ENCODE peak calls at places on chromosomes 12 and 14, in six cellular contexts. One of them, this sample, is unnamed.

GRCh38 chr14:83529531-83529930 is 1995.9 kb upstream of the SEL1L start:
- DNase-seq in H1: no peak
- DNase-seq in GM12878: no peak
- DNase-seq in K562: no peak
- DNase-seq in HepG2: no peak
- DNase-seq in GM12891: no peak
- DNase-seq in this sample: no peak

GRCh38 chr14:77303417-77304156 is 17.1 kb downstream of the POMT2 start:
- DNase-seq in GM12878: no peak
- DNase-seq in H1: no peak
- DNase-seq in GM12891: no peak
- DNase-seq in K562: peak
- DNase-seq in HepG2: peak
- DNase-seq in this sample: no peak

GRCh38 chr14:57254884-57255283 is 13.8 kb downstream of the EXOC5 start:
- DNase-seq in GM12878: no peak
- DNase-seq in K562: no peak
- DNase-seq in GM12891: no peak
- DNase-seq in H1: no peak
- DNase-seq in HepG2: no peak
- DNase-seq in this sample: no peak

GRCh38 chr14:61196034-61196433 is 85.1 kb downstream of the TMEM30B start:
- DNase-seq in H1: no peak
- DNase-seq in HepG2: no peak
- DNase-seq in GM12878: no peak
- DNase-seq in GM12891: no peak
- DNase-seq in K562: no peak
- DNase-seq in this sample: no peak

GRCh38 chr12:6603095-6603567 is 4.0 kb downstream of the CHD4 start:
- DNase-seq in HepG2: no peak
- DNase-seq in GM12891: no peak
- DNase-seq in GM12878: no peak
- DNase-seq in K562: no peak
- DNase-seq in H1: no peak
- DNase-seq in this sample: no peak

GRCh38 chr12:94265521-94265920 is 117.1 kb downstream of the PLXNC1 start:
- DNase-seq in K562: no peak
- DNase-seq in GM12878: no peak
- DNase-seq in HepG2: no peak
- DNase-seq in GM12891: no peak
- DNase-seq in H1: no peak
- DNase-seq in this sample: no peak

GRCh38 chr12:48039151-48039550 is 34.9 kb upstream of the COL2A1 start:
- DNase-seq in GM12878: no peak
- DNase-seq in GM12891: no peak
- DNase-seq in H1: no peak
- DNase-seq in HepG2: no peak
- DNase-seq in K562: no peak
- DNase-seq in this sample: no peak

GRCh38 chr14:44453433-44454171 is 53.5 kb downstream of the FSCB start:
- DNase-seq in GM12891: no peak
- DNase-seq in HepG2: no peak
- DNase-seq in K562: no peak
- DNase-seq in GM12878: no peak
- DNase-seq in H1: no peak
- DNase-seq in this sample: no peak

GRCh38 chr14:31025335-31026075 is at the start of gene AP4S1:
- DNase-seq in GM12878: no peak
- DNase-seq in GM12891: peak
- DNase-seq in K562: peak
- DNase-seq in H1: peak
- DNase-seq in HepG2: peak
- DNase-seq in this sample: peak

GRCh38 chr12:102562836-102563425 is 82.6 kb upstream of the IGF1 start:
- DNase-seq in H1: no peak
- DNase-seq in HepG2: no peak
- DNase-seq in GM12891: no peak
- DNase-seq in GM12878: no peak
- DNase-seq in K562: no peak
- DNase-seq in this sample: no peak

GRCh38 chr12:54341343-54341742 is 16.4 kb downstream of the COPZ1 start:
- DNase-seq in GM12878: no peak
- DNase-seq in GM12891: no peak
- DNase-seq in H1: no peak
- DNase-seq in K562: no peak
- DNase-seq in HepG2: no peak
- DNase-seq in this sample: no peak

GRCh38 chr12:84857809-84858208 is 54.8 kb downstream of the SLC6A15 start:
- DNase-seq in H1: no peak
- DNase-seq in HepG2: no peak
- DNase-seq in GM12891: no peak
- DNase-seq in GM12878: no peak
- DNase-seq in K562: no peak
- DNase-seq in this sample: no peak

GRCh38 chr14:61750708-61751474 is 11.3 kb upstream of the SNAPC1 start:
- DNase-seq in K562: peak
- DNase-seq in H1: peak
- DNase-seq in GM12891: peak
- DNase-seq in GM12878: peak
- DNase-seq in HepG2: no peak
- DNase-seq in this sample: peak

GRCh38 chr12:79344855-79345840 is 345.6 kb downstream of the PAWR start:
- DNase-seq in K562: peak
- DNase-seq in HepG2: peak
- DNase-seq in GM12891: no peak
- DNase-seq in GM12878: peak
- DNase-seq in H1: no peak
- DNase-seq in this sample: peak

GRCh38 chr12:76031414-76032042 is at the start of gene PHLDA1:
- DNase-seq in GM12891: peak
- DNase-seq in HepG2: peak
- DNase-seq in K562: peak
- DNase-seq in GM12878: peak
- DNase-seq in H1: peak
- DNase-seq in this sample: peak

GRCh38 chr14:71175491-71175890 is 268.2 kb downstream of the PCNX1 start:
- DNase-seq in GM12878: no peak
- DNase-seq in GM12891: no peak
- DNase-seq in H1: no peak
- DNase-seq in HepG2: no peak
- DNase-seq in K562: no peak
- DNase-seq in this sample: no peak

GRCh38 chr14:98592611-98593170 is 679.3 kb downstream of the BCL11B start:
- DNase-seq in H1: no peak
- DNase-seq in GM12878: no peak
- DNase-seq in GM12891: no peak
- DNase-seq in K562: no peak
- DNase-seq in HepG2: no peak
- DNase-seq in this sample: no peak

DNA sequence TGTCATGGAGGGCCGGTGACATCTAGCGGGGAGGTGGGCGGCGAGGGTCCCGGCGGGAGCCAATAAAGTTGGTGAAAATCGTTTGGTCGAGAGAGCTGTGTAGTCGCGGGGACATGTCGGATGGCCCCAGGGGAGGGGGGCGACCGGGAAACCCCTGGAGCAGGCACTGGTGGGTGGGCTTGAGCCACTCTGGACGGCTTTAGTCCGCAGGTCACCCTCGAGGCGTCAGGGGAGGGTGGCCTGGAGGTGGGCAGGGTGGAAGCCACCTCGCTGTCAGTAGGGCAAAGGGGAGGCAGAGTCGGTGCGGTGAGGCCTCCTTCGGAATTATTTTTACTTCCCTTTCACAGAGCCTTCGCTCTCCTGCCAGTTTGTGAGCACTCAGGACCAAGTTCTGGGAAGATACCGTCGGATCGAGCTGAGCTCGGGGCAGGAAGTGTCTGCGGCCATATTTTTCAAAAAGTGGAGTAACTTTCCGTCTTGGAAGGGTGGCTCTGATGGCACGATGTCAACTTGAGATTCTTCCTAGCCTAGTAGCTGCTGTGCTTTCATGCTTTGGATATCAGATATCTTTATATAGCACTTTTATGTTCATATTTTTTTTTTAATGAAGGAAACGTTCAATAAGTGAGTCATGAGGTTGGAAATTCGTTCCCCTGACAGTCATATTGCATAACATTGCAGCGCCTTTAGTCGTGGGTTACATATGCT is 28.2 kb downstream of the WBP11 start:
- DNase-seq in K562: no peak
- DNase-seq in GM12891: no peak
- DNase-seq in HepG2: no peak
- DNase-seq in GM12878: no peak
- DNase-seq in H1: peak
- DNase-seq in this sample: peak
- TF ChIP-seq TAF1 in K562: no peak
- TF ChIP-seq TAF1 in GM12891: no peak
- TF ChIP-seq TAF1 in HepG2: no peak
- TF ChIP-seq TAF1 in GM12878: no peak
- TF ChIP-seq TAF1 in H1: no peak
- TF ChIP-seq TAF1 in this sample: no peak

GRCh38 chr12:89947437-89948265 is 239.0 kb upstream of the ATP2B1 start:
- DNase-seq in HepG2: no peak
- DNase-seq in GM12878: no peak
- DNase-seq in GM12891: no peak
- DNase-seq in K562: no peak
- DNase-seq in H1: no peak
- DNase-seq in this sample: no peak
- TF ChIP-seq POLR2A in HepG2: no peak
- TF ChIP-seq POLR2A in GM12878: no peak
- TF ChIP-seq POLR2A in GM12891: no peak
- TF ChIP-seq POLR2A in K562: no peak
- TF ChIP-seq POLR2A in H1: no peak
- TF ChIP-seq POLR2A in this sample: no peak

DNA sequence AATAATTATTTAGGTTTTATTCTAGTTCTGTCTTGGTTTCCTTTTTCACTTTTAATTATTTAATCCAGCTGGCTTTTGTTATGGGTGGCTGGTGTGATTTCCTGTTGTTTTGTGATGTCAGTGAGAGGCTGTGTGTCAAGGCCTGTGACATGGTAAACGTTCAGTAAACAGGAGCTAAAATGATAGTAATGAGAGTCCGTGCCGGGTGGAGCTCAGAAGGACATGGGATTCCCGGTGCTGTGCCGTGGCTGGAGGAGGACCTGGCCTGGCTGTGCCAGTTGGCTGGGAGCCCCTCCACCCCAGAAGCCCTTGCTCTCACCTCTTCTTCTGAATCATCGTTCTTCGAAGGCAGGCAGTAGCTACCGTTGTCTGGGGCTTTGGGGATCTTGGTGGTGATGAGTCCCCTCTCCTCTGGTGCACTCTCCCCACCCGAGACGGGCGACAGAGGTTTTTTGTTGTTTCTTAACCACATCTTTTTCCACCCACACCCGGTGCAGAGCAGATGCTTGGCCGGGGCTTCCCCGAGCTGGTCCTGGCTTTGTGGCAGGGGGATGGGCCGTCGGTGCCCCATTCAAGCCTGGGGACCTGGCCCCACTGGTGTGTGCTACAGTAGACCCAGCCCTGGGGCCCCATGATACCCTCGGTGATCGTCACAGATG is 29.1 kb downstream of the SH2B3 start:
- DNase-seq in GM12878: peak
- DNase-seq in H1: no peak
- DNase-seq in HepG2: no peak
- DNase-seq in GM12891: no peak
- DNase-seq in K562: no peak
- DNase-seq in this sample: no peak
- TF ChIP-seq POLR2AphosphoS5 in GM12878: peak
- TF ChIP-seq POLR2AphosphoS5 in H1: no peak
- TF ChIP-seq POLR2AphosphoS5 in HepG2: no peak
- TF ChIP-seq POLR2AphosphoS5 in GM12891: peak
- TF ChIP-seq POLR2AphosphoS5 in K562: no peak
- TF ChIP-seq POLR2AphosphoS5 in this sample: peak

DNA sequence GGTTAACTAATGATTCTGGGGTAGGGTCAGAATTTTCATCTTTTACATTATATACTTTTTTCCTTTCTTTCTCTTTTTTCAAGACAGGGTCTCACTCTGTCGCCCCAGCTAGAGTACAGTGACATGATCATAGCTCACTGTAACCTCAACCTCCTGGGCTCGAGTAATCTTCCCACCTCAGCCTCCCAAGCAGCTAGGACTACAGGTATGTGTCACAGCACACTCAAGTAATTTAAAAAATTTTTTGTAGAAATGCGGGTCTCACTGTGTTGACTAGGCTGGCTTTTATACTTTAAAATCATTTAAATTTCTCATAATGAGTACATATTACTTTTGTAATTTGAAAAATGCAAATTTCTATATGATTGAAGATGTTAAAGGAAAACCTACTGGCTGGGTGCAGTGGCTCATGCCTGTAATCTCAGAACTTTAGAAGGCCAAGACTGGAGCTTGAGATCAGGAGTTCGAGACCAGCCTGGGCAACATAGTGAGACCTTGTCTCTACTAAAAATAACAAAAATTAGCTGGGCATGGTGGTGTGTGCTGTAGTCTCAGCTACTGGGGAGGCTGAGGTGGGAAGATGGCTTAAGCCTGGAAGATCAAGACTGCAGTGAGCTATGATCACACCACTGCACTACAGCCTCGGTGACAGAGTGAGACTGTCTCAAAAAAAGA is 25.7 kb downstream of the R3HDM2 start:
- DNase-seq in HepG2: no peak
- DNase-seq in GM12878: no peak
- DNase-seq in K562: no peak
- DNase-seq in H1: no peak
- DNase-seq in GM12891: no peak
- DNase-seq in this sample: no peak
- TF ChIP-seq TAF1 in HepG2: no peak
- TF ChIP-seq TAF1 in GM12878: no peak
- TF ChIP-seq TAF1 in K562: no peak
- TF ChIP-seq TAF1 in H1: no peak
- TF ChIP-seq TAF1 in GM12891: no peak
- TF ChIP-seq TAF1 in this sample: no peak

DNA sequence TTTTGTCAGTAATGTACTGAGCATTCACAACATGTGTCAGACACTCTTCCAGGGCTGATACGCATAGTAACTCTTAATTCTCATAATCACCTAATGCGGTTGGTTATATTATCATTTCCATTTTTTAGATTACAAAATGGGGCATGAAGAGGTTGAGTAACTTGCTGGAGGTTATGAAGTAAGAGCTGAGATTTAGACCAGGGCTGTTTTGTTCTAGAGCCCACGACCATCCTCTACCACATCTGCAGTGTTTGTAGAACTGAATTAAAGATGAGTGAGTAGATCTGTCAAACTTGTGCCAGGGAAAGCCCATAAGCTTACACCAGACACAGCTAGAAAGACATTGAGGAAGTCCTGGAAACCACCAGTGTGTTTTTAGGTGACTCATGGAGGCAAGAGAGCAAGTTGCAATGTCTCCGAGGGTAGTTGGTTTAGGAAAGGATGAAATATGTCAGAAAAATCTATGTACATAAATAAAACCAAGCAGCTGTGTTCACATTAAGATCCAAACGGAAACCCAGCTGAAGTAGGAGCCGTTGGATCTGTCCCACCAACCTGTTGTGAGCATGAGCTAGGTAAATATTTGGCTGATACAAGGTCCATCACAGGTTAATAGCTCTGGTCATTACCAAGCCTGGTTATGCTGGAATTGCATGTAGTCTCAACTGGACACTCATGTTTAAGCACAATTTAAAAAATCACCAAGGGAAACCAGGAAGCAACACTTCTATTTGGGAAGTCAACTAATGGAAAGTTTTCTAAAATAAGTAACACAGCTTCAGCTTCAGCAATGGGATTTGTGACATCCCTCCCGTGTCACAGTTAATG is 49.9 kb upstream of the PLEKHG3 start:
- DNase-seq in H1: no peak
- DNase-seq in GM12891: no peak
- DNase-seq in HepG2: peak
- DNase-seq in GM12878: peak
- DNase-seq in K562: no peak
- DNase-seq in this sample: no peak
- TF ChIP-seq POLR2A in H1: no peak
- TF ChIP-seq POLR2A in GM12891: no peak
- TF ChIP-seq POLR2A in HepG2: no peak
- TF ChIP-seq POLR2A in GM12878: no peak
- TF ChIP-seq POLR2A in K562: no peak
- TF ChIP-seq POLR2A in this sample: no peak

This sample was measured in GM12892.